ENCODE peak calls at places on chromosomes 1 and 21, in five cellular contexts. One of them, this sample, is unnamed.

GRCh38 chr1:111538343-111539035 is 35.1 kb upstream of the ADORA3 start:
- DNase-seq in tibial nerve: no peak
- DNase-seq in suprapubic skin: no peak
- DNase-seq in transverse colon: peak; percentile 16
- DNase-seq in uterus: no peak
- DNase-seq in this sample: no peak

GRCh38 chr21:38323721-38324591 is 67.2 kb downstream of the KCNJ15 start:
- DNase-seq in tibial nerve: no peak
- DNase-seq in transverse colon: no peak
- DNase-seq in uterus: no peak
- DNase-seq in suprapubic skin: no peak
- DNase-seq in this sample: peak; percentile 26

GRCh38 chr1:172401907-172402306 is 18.6 kb upstream of the C1orf105 start:
- DNase-seq in transverse colon: no peak
- DNase-seq in tibial nerve: no peak
- DNase-seq in suprapubic skin: no peak
- DNase-seq in uterus: no peak
- DNase-seq in this sample: no peak

GRCh38 chr21:46285206-46285661 is at the start of gene MCM3AP:
- DNase-seq in transverse colon: no peak
- DNase-seq in tibial nerve: no peak
- DNase-seq in suprapubic skin: no peak
- DNase-seq in uterus: no peak
- DNase-seq in this sample: no peak

GRCh38 chr1:38197566-38197965 is 151.0 kb upstream of the POU3F1 start:
- DNase-seq in tibial nerve: no peak
- DNase-seq in suprapubic skin: no peak
- DNase-seq in transverse colon: no peak
- DNase-seq in uterus: no peak
- DNase-seq in this sample: no peak

GRCh38 chr1:31476891-31477846 is 64.2 kb downstream of the SERINC2 start:
- DNase-seq in transverse colon: no peak
- DNase-seq in tibial nerve: no peak
- DNase-seq in suprapubic skin: no peak
- DNase-seq in uterus: no peak
- DNase-seq in this sample: no peak

GRCh38 chr1:197908695-197909336 is 6.4 kb downstream of the C1orf53 start:
- DNase-seq in suprapubic skin: no peak
- DNase-seq in transverse colon: no peak
- DNase-seq in uterus: no peak
- DNase-seq in tibial nerve: no peak
- DNase-seq in this sample: no peak

GRCh38 chr1:40907899-40908298 is 45.7 kb upstream of the CITED4 start:
- DNase-seq in transverse colon: no peak
- DNase-seq in uterus: no peak
- DNase-seq in suprapubic skin: no peak
- DNase-seq in tibial nerve: no peak
- DNase-seq in this sample: no peak

GRCh38 chr1:156669794-156670193 is 7.4 kb downstream of the NES start:
- DNase-seq in suprapubic skin: no peak
- DNase-seq in transverse colon: no peak
- DNase-seq in uterus: no peak
- DNase-seq in tibial nerve: no peak
- DNase-seq in this sample: no peak

GRCh38 chr1:110034040-110034450 is 379 bp upstream of the STRIP1 start:
- DNase-seq in suprapubic skin: no peak
- DNase-seq in transverse colon: no peak
- DNase-seq in uterus: no peak
- DNase-seq in tibial nerve: no peak
- DNase-seq in this sample: no peak
- H3K4me3 ChIP-seq in suprapubic skin: peak overlapping the region; percentile 95
- H3K4me3 ChIP-seq in transverse colon: peak overlapping the region; percentile 99
- H3K4me3 ChIP-seq in uterus: peak overlapping the region; percentile 92
- H3K4me3 ChIP-seq in tibial nerve: peak overlapping the region; percentile 71
- H3K4me3 ChIP-seq in this sample: peak overlapping the region; percentile 98

GRCh38 chr1:160534823-160535605 is 12.0 kb upstream of the SLAMF6 start:
- DNase-seq in transverse colon: no peak
- DNase-seq in tibial nerve: no peak
- DNase-seq in uterus: no peak
- DNase-seq in suprapubic skin: no peak
- DNase-seq in this sample: no peak
- TF ChIP-seq CTCF in transverse colon: no peak
- TF ChIP-seq CTCF in tibial nerve: no peak
- TF ChIP-seq CTCF in uterus: no peak
- TF ChIP-seq CTCF in suprapubic skin: no peak
- TF ChIP-seq CTCF in this sample: no peak

GRCh38 chr1:87337606-87338005 is 8.9 kb downstream of the LMO4 start:
- DNase-seq in suprapubic skin: no peak
- DNase-seq in tibial nerve: no peak
- DNase-seq in uterus: no peak
- DNase-seq in transverse colon: no peak
- DNase-seq in this sample: no peak

GRCh38 chr1:87334351-87335174 is 5.9 kb downstream of the LMO4 start:
- DNase-seq in uterus: peak; percentile 18
- DNase-seq in tibial nerve: no peak
- DNase-seq in transverse colon: peak; percentile 16
- DNase-seq in suprapubic skin: peak; percentile 62
- DNase-seq in this sample: no peak

GRCh38 chr1:87333692-87334347 is 5.1 kb downstream of the LMO4 start:
- DNase-seq in tibial nerve: no peak
- DNase-seq in transverse colon: no peak
- DNase-seq in uterus: no peak
- DNase-seq in suprapubic skin: no peak
- DNase-seq in this sample: no peak

GRCh38 chr1:87335175-87335992 is 6.7 kb downstream of the LMO4 start:
- DNase-seq in suprapubic skin: peak; percentile 83
- DNase-seq in tibial nerve: peak; percentile 34
- DNase-seq in transverse colon: peak; percentile 87
- DNase-seq in uterus: peak; percentile 53
- DNase-seq in this sample: peak; percentile 77

DNA sequence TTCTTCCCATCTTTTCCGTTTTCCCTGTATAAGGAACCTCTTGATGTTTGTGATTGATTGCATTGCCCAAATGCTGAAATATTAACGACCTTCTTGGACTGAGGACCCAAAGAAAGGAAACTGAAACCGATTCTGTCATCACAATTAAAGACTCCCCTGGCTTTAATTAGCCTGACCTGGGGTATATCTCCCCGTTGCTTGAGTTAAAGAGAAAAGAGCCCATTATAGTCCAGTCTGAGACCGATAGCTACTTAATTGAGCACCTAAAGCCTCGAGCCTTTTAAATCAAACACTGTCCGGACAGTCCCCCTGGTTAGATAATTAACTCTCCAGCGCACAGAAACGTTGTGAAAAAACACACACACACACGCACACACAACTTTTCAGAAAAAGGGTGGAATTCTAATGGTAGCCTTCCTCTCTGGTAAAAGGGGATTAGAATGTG is 8.0 kb downstream of the LMO4 start:
- DNase-seq in tibial nerve: no peak
- DNase-seq in transverse colon: no peak
- DNase-seq in uterus: no peak
- DNase-seq in suprapubic skin: no peak
- DNase-seq in this sample: no peak
- H3K4me3 ChIP-seq in tibial nerve: peak overlapping the region; percentile 86
- H3K4me3 ChIP-seq in transverse colon: no peak overlapping the region
- H3K4me3 ChIP-seq in uterus: no peak overlapping the region
- H3K4me3 ChIP-seq in suprapubic skin: peak overlapping the region; percentile 94
- H3K4me3 ChIP-seq in this sample: peak overlapping the region; percentile 94

GRCh38 chr1:83857108-83857507 is 141.8 kb downstream of the TTLL7 start:
- DNase-seq in transverse colon: no peak
- DNase-seq in tibial nerve: no peak
- DNase-seq in uterus: no peak
- DNase-seq in suprapubic skin: no peak
- DNase-seq in this sample: no peak
- TF ChIP-seq CTCF in transverse colon: no peak
- TF ChIP-seq CTCF in tibial nerve: peak; percentile 26
- TF ChIP-seq CTCF in uterus: peak; percentile 24
- TF ChIP-seq CTCF in suprapubic skin: no peak
- TF ChIP-seq CTCF in this sample: no peak

This sample was measured in coronary artery.